ENCODE peak calls at places on chromosome X, in six cellular contexts. S, Z, P, B, A and X are unnamed samples.

GRCh38 chrX:14915596-14915995 is 42.4 kb downstream of the MOSPD2 start:
- DNase-seq in S (no peak), Z (no peak), P (no peak), B (no peak), A (no peak), X (no peak)

GRCh38 chrX:118523920-118524319 is 28.3 kb downstream of the DOCK11 start:
- DNase-seq in S (no peak), Z (no peak), P (no peak), B (peak; percentile 28), A (no peak), X (no peak)

GRCh38 chrX:112961981-112962380 is 121.3 kb upstream of the AMOT start:
- DNase-seq in S (no peak), Z (no peak), P (no peak), B (no peak), A (no peak), X (no peak)

GRCh38 chrX:105695451-105695850 is 126.9 kb upstream of the NRK start:
- DNase-seq in S (no peak), Z (no peak), P (no peak), B (no peak), A (no peak), X (no peak)

GRCh38 chrX:21745756-21746155 is 12.2 kb downstream of the SMPX start:
- DNase-seq in S (no peak), Z (no peak), P (no peak), B (peak; percentile 26), A (peak; percentile 15), X (no peak)

GRCh38 chrX:155334486-155335316 is at the start of gene CLIC2:
- DNase-seq in S (no peak), Z (no peak), P (peak; percentile 43), B (no peak), A (no peak), X (no peak)

GRCh38 chrX:9888953-9889470 is 78.1 kb upstream of the CLDN34 start:
- DNase-seq in S (no peak), Z (no peak), P (no peak), B (no peak), A (no peak), X (no peak)

GRCh38 chrX:120310861-120311631 is at the start of gene TMEM255A:
- DNase-seq in S (no peak), Z (peak; percentile 61), P (peak; percentile 37), B (no peak), A (peak; percentile 47), X (no peak)

GRCh38 chrX:102712967-102713677 is 874 bp downstream of the GPRASP2 start:
- DNase-seq in S (peak; percentile 53), Z (peak; percentile 60), P (peak; percentile 44), B (no peak), A (peak; percentile 47), X (peak; percentile 8)

GRCh38 chrX:120731386-120731785 is 101.5 kb upstream of the C1GALT1C1 start:
- DNase-seq in S (no peak), Z (no peak), P (no peak), B (no peak), A (no peak), X (no peak)

GRCh38 chrX:132146456-132146855 is 18.6 kb upstream of the FRMD7 start:
- DNase-seq in S (no peak), Z (no peak), P (no peak), B (no peak), A (no peak), X (no peak)

GRCh38 chrX:111095974-111096870 is at the start of gene PAK3:
- DNase-seq in S (no peak), Z (peak; percentile 55), P (peak; percentile 37), B (peak; percentile 38), A (peak; percentile 79), X (no peak)

GRCh38 chrX:85611926-85612325 is 232.5 kb upstream of the POF1B start:
- DNase-seq in S (no peak), Z (no peak), P (no peak), B (no peak), A (peak; percentile 2), X (no peak)

DNA sequence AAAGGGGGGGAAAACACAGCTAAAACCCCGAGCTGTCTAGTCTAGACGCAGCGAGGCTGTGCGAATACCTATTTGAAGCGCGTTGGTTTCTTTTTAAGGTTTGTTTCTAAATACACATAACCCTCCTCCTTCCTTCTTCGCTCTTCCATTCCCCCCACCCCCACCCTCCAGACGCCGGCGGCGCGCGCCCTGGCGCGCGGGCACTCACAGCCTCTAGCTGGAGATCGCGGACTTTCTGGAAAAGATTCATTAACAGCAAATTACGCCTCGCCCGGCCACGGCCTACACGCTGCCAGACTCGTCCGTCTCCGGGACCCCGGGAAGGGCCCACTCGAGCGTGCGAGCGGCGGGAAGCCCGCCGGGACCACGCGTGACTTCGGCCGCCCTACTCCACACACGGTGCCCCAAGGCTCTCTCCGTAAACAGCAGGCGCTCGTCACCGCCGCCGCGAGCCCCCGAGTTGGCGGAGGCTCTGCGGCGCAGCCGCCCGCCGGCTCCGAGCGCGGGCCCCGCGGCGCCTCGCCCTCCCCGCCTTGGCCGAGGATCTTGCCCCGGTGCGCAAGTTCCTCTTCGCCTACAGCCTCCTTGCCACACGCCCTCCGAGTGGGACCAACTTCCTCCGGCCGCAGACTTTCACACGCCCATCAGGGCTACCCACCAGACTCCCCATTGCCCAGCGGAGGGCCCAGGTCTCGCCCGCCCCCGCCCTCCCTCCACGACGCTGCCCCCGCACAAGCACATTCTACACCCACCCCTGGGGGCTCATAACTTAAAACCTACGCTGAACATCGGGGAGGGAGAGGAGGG is 2.0 kb downstream of the BCOR start:
- DNase-seq in S (no peak), Z (peak; percentile 76), P (peak; percentile 62), B (no peak), A (peak; percentile 44), X (no peak)
- H3K27ac ChIP-seq in S (peak overlapping the region; percentile 83), Z (peak overlapping the region; percentile 83), P (peak overlapping the region; percentile 85), B (peak overlapping the region; percentile 80), A (peak overlapping the region; percentile 63), X (peak overlapping the region; percentile 55)

DNA sequence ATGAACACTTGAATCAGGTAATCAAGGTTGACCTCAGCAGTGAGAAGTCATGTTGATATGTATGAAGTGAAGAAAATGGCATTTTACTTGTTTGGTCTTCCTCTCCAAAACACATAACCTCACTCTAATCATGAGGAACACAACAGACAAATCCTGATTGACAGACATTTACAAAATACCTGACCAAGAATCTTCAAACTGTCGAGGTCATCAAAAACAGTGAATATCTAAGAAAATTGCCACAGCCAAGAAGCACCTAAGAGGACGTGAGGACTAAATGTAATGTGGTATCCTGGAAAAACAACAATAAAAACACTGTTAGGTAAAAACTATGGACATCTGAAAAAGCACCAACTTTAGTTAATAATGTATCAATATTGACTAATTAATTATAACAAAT is 129.5 kb upstream of the MAGEB18 start:
- DNase-seq in S (no peak), Z (no peak), P (no peak), B (no peak), A (no peak), X (no peak)
- H3K27ac ChIP-seq in S (no peak overlapping the region), Z (no peak overlapping the region), P (no peak overlapping the region), B (no peak overlapping the region), A (no peak overlapping the region), X (no peak overlapping the region)

DNA sequence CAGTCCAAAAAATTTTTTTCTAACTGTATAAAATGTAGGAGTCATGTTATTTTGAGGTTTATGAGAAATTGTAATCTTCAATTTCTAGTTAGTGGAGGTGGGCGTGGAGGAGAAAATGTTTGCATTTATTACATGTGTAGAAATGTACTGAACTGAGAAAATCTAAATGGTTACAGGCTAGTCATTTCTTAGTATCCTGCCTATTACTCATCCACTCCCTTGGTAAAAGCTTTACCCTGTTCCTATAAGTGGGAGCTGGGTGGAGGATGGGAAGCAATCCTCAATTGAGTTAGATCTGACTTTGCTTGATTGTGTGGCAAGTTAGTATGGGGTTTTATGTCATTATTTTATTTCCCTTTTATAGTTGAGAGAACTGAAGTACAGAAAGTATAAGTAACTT is 73.8 kb downstream of the POLA1 start:
- DNase-seq in S (no peak), Z (no peak), P (no peak), B (no peak), A (no peak), X (no peak)
- H3K27ac ChIP-seq in S (no peak overlapping the region), Z (no peak overlapping the region), P (no peak overlapping the region), B (no peak overlapping the region), A (no peak overlapping the region), X (no peak overlapping the region)

DNA sequence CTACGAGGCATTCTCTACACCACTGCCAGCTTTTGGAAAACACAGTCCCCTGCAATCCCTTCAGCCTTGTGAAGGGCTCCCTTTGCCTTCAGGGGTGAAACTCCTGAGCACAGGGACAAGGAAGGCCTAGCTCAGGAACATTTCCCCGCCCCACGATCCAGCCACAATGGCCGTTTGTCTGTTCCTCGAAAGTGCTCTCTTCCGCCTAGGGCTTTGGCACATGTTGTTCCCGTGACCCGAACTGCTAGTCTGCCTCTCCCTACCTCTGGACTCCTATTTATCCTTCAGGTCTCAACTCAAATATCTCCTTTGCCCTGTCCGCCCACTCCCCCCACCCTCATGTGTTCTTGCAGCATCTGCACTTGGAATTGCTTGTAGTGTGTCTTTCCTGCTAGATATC is 12.1 kb downstream of the FGD1 start:
- DNase-seq in S (no peak), Z (no peak), P (no peak), B (no peak), A (no peak), X (peak; percentile 2)
- H3K27ac ChIP-seq in S (peak overlapping the region; percentile 54), Z (peak overlapping the region; percentile 55), P (no peak overlapping the region), B (no peak overlapping the region), A (no peak overlapping the region), X (no peak overlapping the region)

GRCh38 chrX:136255543-136255942 is 4.3 kb upstream of the MAP7D3 start:
- DNase-seq in S (no peak), Z (no peak), P (no peak), B (no peak), A (no peak), X (no peak)
- H3K27ac ChIP-seq in S (no peak overlapping the region), Z (peak overlapping the region; percentile 47), P (no peak overlapping the region), B (no peak overlapping the region), A (no peak overlapping the region), X (no peak overlapping the region)